ENCODE peak calls at places on chromosome 13, in six cellular contexts. R is lower lobe of right lung, L is neural progenitor cell, S is heart right ventricle, T is body of pancreas, B is GM23338. U is an unnamed sample.

GRCh38 chr13:71865858-71866172 is 1.2 kb downstream of the DACH1 start:
- DNase-seq in B (peak; percentile 14), R (peak; percentile 45), L (peak; percentile 35), T (no peak), S (no peak), U (no peak)

GRCh38 chr13:107770541-107770940 is 444.8 kb downstream of the LIG4 start:
- DNase-seq in R (no peak), S (no peak), T (no peak), B (peak; percentile 24), L (peak; percentile 50), U (peak; percentile 6)

GRCh38 chr13:34364633-34365032 is 546.7 kb downstream of the RFC3 start:
- DNase-seq in R (no peak), B (no peak), L (no peak), T (no peak), S (no peak), U (no peak)

GRCh38 chr13:88248393-88248792 is 577.2 kb downstream of the SLITRK5 start:
- DNase-seq in L (peak; percentile 38), B (peak; percentile 26), S (no peak), T (no peak), R (no peak), U (no peak)

GRCh38 chr13:102870677-102871415 is 25.0 kb downstream of the ERCC5 start:
- DNase-seq in S (peak; percentile 33), B (peak; percentile 83), T (peak; percentile 52), L (peak; percentile 80), R (peak; percentile 62), U (peak; percentile 72)

GRCh38 chr13:26007261-26007765 is 44.5 kb downstream of the SHISA2 start:
- DNase-seq in S (no peak), B (no peak), L (no peak), R (no peak), T (no peak), U (no peak)

GRCh38 chr13:62092949-62093348 is 677.3 kb upstream of the PCDH20 start:
- DNase-seq in R (no peak), L (no peak), S (no peak), T (no peak), B (no peak), U (no peak)

GRCh38 chr13:19673473-19674430 is 40.3 kb downstream of the MPHOSPH8 start:
- DNase-seq in B (no peak), R (no peak), T (no peak), S (no peak), L (no peak), U (no peak)

GRCh38 chr13:98972627-98973026 is 5.2 kb downstream of the DOCK9 start:
- DNase-seq in R (no peak), S (no peak), B (no peak), T (no peak), L (peak; percentile 41), U (no peak)

GRCh38 chr13:98370806-98371553 is 193.9 kb upstream of the RNF113B start:
- DNase-seq in B (no peak), L (no peak), S (peak; percentile 47), R (no peak), T (peak; percentile 67), U (no peak)

GRCh38 chr13:20136781-20137703 is 23.8 kb downstream of the GJA3 start:
- DNase-seq in R (no peak), L (peak; percentile 79), S (peak; percentile 29), B (peak; percentile 82), T (peak; percentile 60), U (peak; percentile 78)

GRCh38 chr13:93948523-93948922 is 531.0 kb downstream of the DCT start:
- DNase-seq in S (no peak), L (no peak), R (no peak), T (no peak), B (no peak), U (no peak)

GRCh38 chr13:76289558-76289957 is 596.6 kb downstream of the KCTD12 start:
- DNase-seq in L (no peak), S (no peak), R (no peak), B (no peak), T (no peak), U (peak; percentile 19)

GRCh38 chr13:111868716-111869115 is 198.2 kb upstream of the SOX1 start:
- DNase-seq in B (no peak), T (no peak), R (no peak), S (no peak), L (no peak), U (no peak)

GRCh38 chr13:44078806-44079378 is 199.2 kb downstream of the LACC1 start:
- DNase-seq in T (no peak), R (no peak), S (no peak), L (peak; percentile 74), B (peak; percentile 69), U (peak; percentile 65)

GRCh38 chr13:76164290-76164689 is 528.2 kb downstream of the LMO7 start:
- DNase-seq in L (no peak), R (no peak), B (no peak), T (no peak), S (no peak), U (no peak)

GRCh38 chr13:23469901-23470525 is 36.5 kb upstream of the SACS start:
- DNase-seq in L (peak; percentile 69), B (peak; percentile 58), R (no peak), S (no peak), T (no peak), U (peak; percentile 54)

GRCh38 chr13:35818577-35819165 is 312.5 kb downstream of the DCLK1 start:
- DNase-seq in B (peak; percentile 63), L (peak; percentile 58), T (no peak), R (no peak), S (no peak), U (peak; percentile 33)

GRCh38 chr13:87684850-87685735 is 13.9 kb downstream of the SLITRK5 start:
- DNase-seq in S (no peak), R (no peak), T (no peak), B (no peak), L (no peak), U (no peak)

GRCh38 chr13:33348366-33348765 is 62.8 kb upstream of the STARD13 start:
- DNase-seq in S (no peak), L (no peak), T (no peak), R (no peak), B (no peak), U (no peak)

GRCh38 chr13:33347866-33348265 is 62.3 kb upstream of the STARD13 start:
- DNase-seq in B (no peak), R (no peak), T (no peak), S (no peak), L (no peak), U (no peak)

GRCh38 chr13:33349996-33350826 is 64.7 kb upstream of the STARD13 start:
- DNase-seq in T (peak; percentile 66), R (peak; percentile 74), S (peak; percentile 68), B (peak; percentile 51), L (peak; percentile 47), U (no peak)

GRCh38 chr13:33351324-33351723 is 65.8 kb upstream of the STARD13 start:
- DNase-seq in B (no peak), R (no peak), L (no peak), T (no peak), S (no peak), U (no peak)

DNA sequence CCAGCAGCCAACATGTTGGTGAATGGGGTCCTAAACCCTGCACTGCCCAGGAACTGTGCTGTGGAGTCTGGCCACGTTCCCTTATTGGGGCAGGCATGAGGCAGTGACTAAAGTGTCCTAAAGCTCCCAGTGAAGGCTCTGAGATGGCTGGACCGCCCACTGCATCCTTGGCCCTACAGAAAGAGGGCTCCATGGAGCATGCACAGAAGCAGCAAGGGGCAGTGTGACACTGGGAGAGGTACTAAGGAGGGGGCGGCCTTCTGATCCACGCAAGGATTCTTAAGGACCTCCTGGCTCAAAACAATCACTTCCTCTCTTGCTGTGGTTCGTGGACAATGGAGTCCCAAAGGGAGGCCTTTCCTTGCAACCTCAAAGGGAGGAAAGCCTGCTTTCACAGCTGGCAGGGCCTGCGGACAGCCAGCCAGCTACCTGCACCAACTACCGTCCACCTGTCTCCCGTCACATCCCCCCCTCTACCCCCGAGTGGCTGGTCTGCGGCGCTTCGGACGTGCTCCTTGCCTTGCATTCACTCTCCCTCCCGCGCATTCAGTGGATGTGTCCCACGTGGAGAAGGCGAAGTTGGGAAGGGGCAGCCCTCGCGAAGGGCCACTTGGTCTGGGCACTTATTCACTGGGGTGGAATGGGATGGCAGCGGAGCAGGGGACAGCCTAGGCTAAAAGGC is 63.9 kb upstream of the STARD13 start:
- DNase-seq in L (peak; percentile 14), B (peak; percentile 36), R (no peak), T (peak; percentile 25), S (no peak), U (no peak)
- H3K4me3 ChIP-seq in L (peak overlapping the region; percentile 64), B (peak overlapping the region; percentile 78), R (peak overlapping the region; percentile 76), T (peak overlapping the region; percentile 70), S (peak overlapping the region; percentile 82), U (peak overlapping the region; percentile 51)

GRCh38 chr13:112879283-112879833 is 89.7 kb upstream of the MCF2L start:
- DNase-seq in S (peak; percentile 35), T (peak; percentile 2), L (no peak), B (no peak), R (peak; percentile 34), U (no peak)
- H3K36me3 ChIP-seq in S (peaks cover 83% of the 10 kb centered on the region), T (no peaks in the 10 kb centered on the region), L (no peaks in the 10 kb centered on the region), B (no peaks in the 10 kb centered on the region), R (peaks cover 92% of the 10 kb centered on the region), U (peaks cover 5% of the 10 kb centered on the region)

GRCh38 chr13:28717170-28717569 is 1.6 kb downstream of the SLC46A3 start:
- DNase-seq in R (no peak), T (no peak), L (no peak), B (no peak), S (no peak), U (no peak)

GRCh38 chr13:28714651-28715050 is 4.1 kb downstream of the SLC46A3 start:
- DNase-seq in S (no peak), R (no peak), L (no peak), B (no peak), T (no peak), U (no peak)

GRCh38 chr13:28718186-28718537 is 608 bp downstream of the SLC46A3 start:
- DNase-seq in S (no peak), B (no peak), L (no peak), T (no peak), R (no peak), U (no peak)

GRCh38 chr13:28718538-28719226 is at the start of gene SLC46A3:
- DNase-seq in L (peak; percentile 98), S (peak; percentile 100), R (peak; percentile 98), T (peak; percentile 98), B (peak; percentile 96), U (peak; percentile 98)

DNA sequence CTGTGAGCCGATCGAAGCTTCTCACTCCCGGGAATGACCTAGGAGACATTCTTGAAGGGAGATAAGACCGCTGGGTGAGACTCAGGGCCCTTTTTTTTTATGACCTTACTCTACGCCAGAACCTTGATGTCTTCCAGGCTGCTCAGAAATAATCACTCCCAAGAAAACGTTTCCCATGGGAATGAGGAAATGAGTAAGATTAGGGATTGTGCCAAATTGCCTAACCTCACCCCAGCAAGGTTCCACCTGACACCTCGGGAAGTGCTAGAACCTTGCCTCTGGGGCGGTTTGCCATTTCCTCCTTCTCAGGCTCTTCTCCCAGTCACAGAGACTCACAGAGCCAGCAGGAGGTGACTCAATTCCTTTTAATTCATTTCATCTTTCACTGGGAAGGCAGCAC is 2.3 kb downstream of the SLC46A3 start:
- DNase-seq in S (no peak), L (no peak), T (peak; percentile 59), B (no peak), R (no peak), U (no peak)
- H3K4me3 ChIP-seq in S (peak overlapping the region; percentile 5), L (no peak overlapping the region), T (no peak overlapping the region), B (no peak overlapping the region), R (no peak overlapping the region), U (no peak overlapping the region)

DNA sequence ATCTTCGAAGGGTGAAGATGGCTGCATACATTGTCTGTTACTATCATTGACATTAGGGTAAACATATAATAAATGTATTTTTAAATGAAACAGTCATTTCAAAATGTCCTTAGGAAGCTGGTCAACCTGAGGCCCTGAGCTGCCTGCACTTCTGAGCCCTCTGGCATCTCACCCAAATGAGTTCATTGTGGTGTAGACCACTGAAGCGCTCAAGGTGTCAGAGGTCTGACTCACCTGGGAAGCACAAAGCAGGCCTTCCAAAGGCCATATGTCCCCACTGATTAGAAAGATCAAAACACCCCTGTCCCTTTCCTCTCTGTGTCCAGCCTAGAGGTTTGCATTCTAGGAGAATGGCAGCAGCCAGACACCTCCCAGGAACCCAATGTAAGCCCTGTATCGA is 59.6 kb downstream of the COL4A2 start:
- DNase-seq in B (no peak), T (no peak), R (no peak), S (no peak), L (no peak), U (no peak)
- H3K36me3 ChIP-seq in B (no peaks in the 10 kb centered on the region), T (no peaks in the 10 kb centered on the region), R (no peaks in the 10 kb centered on the region), S (peaks cover 12% of the 10 kb centered on the region), L (no peaks in the 10 kb centered on the region), U (no peaks in the 10 kb centered on the region)

U was measured in HAP-1.